ENCODE peak calls at places on chromosomes 5 and 9, in five cellular contexts. One of them, this sample, is unnamed.

GRCh38 chr9:115730845-115731244 is 422.7 kb upstream of the PAPPA start:
- DNase-seq in H1: no peak
- DNase-seq in NT2/D1: no peak
- DNase-seq in HEK293T: no peak
- DNase-seq in GM12878: no peak
- DNase-seq in this sample: no peak

GRCh38 chr9:78010419-78010818 is 21.2 kb downstream of the GNAQ start:
- DNase-seq in NT2/D1: no peak
- DNase-seq in H1: no peak
- DNase-seq in GM12878: no peak
- DNase-seq in HEK293T: no peak
- DNase-seq in this sample: no peak

GRCh38 chr9:69822091-69822750 is 1.6 kb downstream of the CFAP95 start:
- DNase-seq in NT2/D1: no peak
- DNase-seq in H1: no peak
- DNase-seq in HEK293T: peak
- DNase-seq in GM12878: no peak
- DNase-seq in this sample: no peak

GRCh38 chr5:43294226-43294625 is 19.0 kb downstream of the HMGCS1 start:
- DNase-seq in NT2/D1: no peak
- DNase-seq in HEK293T: no peak
- DNase-seq in H1: no peak
- DNase-seq in GM12878: no peak
- DNase-seq in this sample: no peak

GRCh38 chr9:128633057-128633456 is 23.6 kb downstream of the DYNC2I2 start:
- DNase-seq in H1: no peak
- DNase-seq in HEK293T: no peak
- DNase-seq in GM12878: no peak
- DNase-seq in NT2/D1: no peak
- DNase-seq in this sample: no peak

GRCh38 chr9:4430492-4431261 is 59.6 kb upstream of the SLC1A1 start:
- DNase-seq in H1: no peak
- DNase-seq in HEK293T: no peak
- DNase-seq in NT2/D1: no peak
- DNase-seq in GM12878: no peak
- DNase-seq in this sample: no peak

GRCh38 chr5:117533792-117534191 is 959.2 kb upstream of the SEMA6A start:
- DNase-seq in GM12878: no peak
- DNase-seq in NT2/D1: no peak
- DNase-seq in HEK293T: no peak
- DNase-seq in H1: no peak
- DNase-seq in this sample: no peak

GRCh38 chr9:23830949-23831730 is 5.1 kb upstream of the ELAVL2 start:
- DNase-seq in NT2/D1: no peak
- DNase-seq in H1: no peak
- DNase-seq in GM12878: no peak
- DNase-seq in HEK293T: no peak
- DNase-seq in this sample: no peak

GRCh38 chr9:118529210-118529609 is 825.0 kb downstream of the TLR4 start:
- DNase-seq in NT2/D1: no peak
- DNase-seq in H1: no peak
- DNase-seq in HEK293T: no peak
- DNase-seq in GM12878: no peak
- DNase-seq in this sample: no peak

DNA sequence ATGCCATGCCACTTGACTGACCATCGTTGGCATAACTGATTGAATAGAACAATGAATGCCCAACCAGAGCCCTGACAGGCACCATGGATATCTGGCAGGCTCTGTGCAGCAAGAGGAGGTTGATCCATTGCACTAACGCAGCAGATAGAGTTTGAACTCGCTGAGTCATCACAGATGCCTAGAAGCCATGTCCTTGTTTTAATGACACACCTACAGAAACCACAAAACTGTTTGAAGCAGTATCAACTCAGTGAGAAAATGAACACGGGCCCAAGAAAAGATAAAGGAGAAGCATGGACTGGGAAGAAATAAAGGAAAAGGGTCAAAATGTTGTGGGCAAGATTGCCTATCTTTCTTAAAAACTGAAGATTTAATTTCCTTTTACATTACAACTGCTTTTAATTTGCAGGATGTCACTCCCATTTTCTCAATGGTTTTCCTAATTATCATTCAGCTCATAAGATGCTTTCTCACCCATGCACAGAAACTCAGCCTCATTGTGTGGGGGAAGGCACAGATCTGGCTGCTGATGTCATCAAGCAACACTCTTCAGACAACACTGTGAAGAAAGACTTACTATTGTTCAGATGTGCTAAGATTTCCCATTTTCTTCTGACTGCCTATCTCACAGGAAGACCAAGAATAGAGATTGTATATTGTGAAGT is 129.0 kb downstream of the PIK3R1 start:
- DNase-seq in H1: no peak
- DNase-seq in HEK293T: no peak
- DNase-seq in GM12878: no peak
- DNase-seq in NT2/D1: no peak
- DNase-seq in this sample: no peak
- TF ChIP-seq SUZ12 in H1: no peak
- TF ChIP-seq SUZ12 in HEK293T: no peak
- TF ChIP-seq SUZ12 in GM12878: no peak
- TF ChIP-seq SUZ12 in NT2/D1: no peak
- TF ChIP-seq SUZ12 in this sample: no peak

DNA sequence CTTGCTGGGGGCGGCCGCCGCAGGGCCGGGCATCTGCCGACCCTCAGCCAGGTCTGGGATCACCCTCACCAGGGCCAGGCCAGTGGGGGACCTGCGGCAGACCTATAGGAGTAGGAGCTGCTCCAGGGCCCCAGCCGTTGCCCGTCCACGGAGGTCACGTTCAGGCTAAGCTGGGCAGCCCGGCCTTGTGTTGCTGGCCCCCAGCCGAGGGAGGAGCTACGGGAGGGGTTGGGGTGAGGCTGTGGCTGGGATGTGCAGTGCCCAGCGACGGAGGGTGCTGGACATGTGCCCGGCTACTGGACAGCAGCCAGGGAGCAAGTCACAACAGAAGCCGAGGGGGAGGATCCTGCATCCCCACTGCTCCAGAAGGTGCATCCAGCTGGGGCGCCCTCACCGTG is 39.6 kb upstream of the SLC6A19 start:
- DNase-seq in NT2/D1: no peak
- DNase-seq in HEK293T: no peak
- DNase-seq in GM12878: no peak
- DNase-seq in H1: no peak
- DNase-seq in this sample: no peak
- TF ChIP-seq SUZ12 in NT2/D1: no peak
- TF ChIP-seq SUZ12 in HEK293T: no peak
- TF ChIP-seq SUZ12 in GM12878: no peak
- TF ChIP-seq SUZ12 in H1: no peak
- TF ChIP-seq SUZ12 in this sample: no peak

GRCh38 chr9:32486839-32487562 is 39.0 kb downstream of the RIGI start:
- DNase-seq in HEK293T: no peak
- DNase-seq in NT2/D1: no peak
- DNase-seq in H1: no peak
- DNase-seq in GM12878: no peak
- DNase-seq in this sample: peak
- TF ChIP-seq SUZ12 in HEK293T: no peak
- TF ChIP-seq SUZ12 in NT2/D1: no peak
- TF ChIP-seq SUZ12 in H1: no peak
- TF ChIP-seq SUZ12 in GM12878: no peak
- TF ChIP-seq SUZ12 in this sample: no peak

GRCh38 chr9:107246259-107247254 is 36.5 kb upstream of the RAD23B start:
- DNase-seq in HEK293T: no peak
- DNase-seq in GM12878: no peak
- DNase-seq in H1: no peak
- DNase-seq in NT2/D1: no peak
- DNase-seq in this sample: no peak
- TF ChIP-seq SUZ12 in HEK293T: no peak
- TF ChIP-seq SUZ12 in GM12878: no peak
- TF ChIP-seq SUZ12 in H1: no peak
- TF ChIP-seq SUZ12 in NT2/D1: no peak
- TF ChIP-seq SUZ12 in this sample: no peak

DNA sequence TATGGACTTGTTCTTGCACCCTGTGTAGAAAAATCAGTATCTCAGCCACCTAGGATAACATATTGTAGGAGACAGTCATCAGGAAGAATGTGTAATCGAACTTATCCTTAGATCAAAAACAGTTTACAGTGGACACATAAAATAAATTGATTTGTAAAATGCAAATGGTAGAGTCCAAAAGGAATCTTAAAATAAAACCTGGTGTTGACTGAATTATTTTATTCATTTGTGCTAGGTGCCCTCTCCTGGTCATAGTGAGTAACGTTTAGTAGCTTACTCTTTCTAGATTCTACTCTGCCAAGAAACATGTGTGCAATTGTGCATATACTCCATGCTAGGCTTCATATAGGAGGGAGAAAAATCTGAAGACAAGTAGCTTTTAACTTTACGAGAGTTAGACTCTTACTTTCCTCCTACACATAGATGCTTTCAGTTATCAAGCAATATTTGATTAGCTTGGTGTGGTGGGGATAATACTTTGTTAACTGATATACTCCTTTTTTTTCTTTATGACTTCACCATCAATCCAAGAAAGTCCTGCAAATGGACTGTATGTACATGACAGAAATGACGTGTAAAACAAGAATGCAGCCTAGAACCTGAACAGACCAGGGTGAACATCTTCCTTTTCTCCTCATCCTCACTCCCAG is 23.7 kb upstream of the LOX start:
- DNase-seq in GM12878: no peak
- DNase-seq in NT2/D1: no peak
- DNase-seq in H1: no peak
- DNase-seq in HEK293T: peak
- DNase-seq in this sample: peak
- TF ChIP-seq SUZ12 in GM12878: no peak
- TF ChIP-seq SUZ12 in NT2/D1: no peak
- TF ChIP-seq SUZ12 in H1: no peak
- TF ChIP-seq SUZ12 in HEK293T: no peak
- TF ChIP-seq SUZ12 in this sample: no peak

GRCh38 chr5:143516249-143516648 is 112.8 kb upstream of the NR3C1 start:
- DNase-seq in GM12878: no peak
- DNase-seq in NT2/D1: no peak
- DNase-seq in H1: no peak
- DNase-seq in HEK293T: no peak
- DNase-seq in this sample: no peak
- TF ChIP-seq SUZ12 in GM12878: no peak
- TF ChIP-seq SUZ12 in NT2/D1: no peak
- TF ChIP-seq SUZ12 in H1: no peak
- TF ChIP-seq SUZ12 in HEK293T: no peak
- TF ChIP-seq SUZ12 in this sample: no peak

GRCh38 chr9:14251146-14252071 is 62.5 kb downstream of the NFIB start:
- DNase-seq in HEK293T: no peak
- DNase-seq in NT2/D1: no peak
- DNase-seq in GM12878: peak
- DNase-seq in H1: no peak
- DNase-seq in this sample: peak
- TF ChIP-seq SUZ12 in HEK293T: no peak
- TF ChIP-seq SUZ12 in NT2/D1: no peak
- TF ChIP-seq SUZ12 in GM12878: no peak
- TF ChIP-seq SUZ12 in H1: no peak
- TF ChIP-seq SUZ12 in this sample: no peak

GRCh38 chr5:141521244-141521781 is 32.4 kb downstream of the PCDHGC5 start:
- DNase-seq in GM12878: no peak
- DNase-seq in NT2/D1: no peak
- DNase-seq in H1: no peak
- DNase-seq in HEK293T: no peak
- DNase-seq in this sample: peak
- TF ChIP-seq SUZ12 in GM12878: no peak
- TF ChIP-seq SUZ12 in NT2/D1: no peak
- TF ChIP-seq SUZ12 in H1: no peak
- TF ChIP-seq SUZ12 in HEK293T: no peak
- TF ChIP-seq SUZ12 in this sample: no peak